ENCODE peak calls at places on chromosomes 3 and 15, in four cellular contexts. One of them, this sample, is unnamed.

GRCh38 chr3:45119824-45120614 is 26.2 kb downstream of the CDCP1 start:
- DNase-seq in GM06990: no peak
- DNase-seq in kidney epithelial cell: no peak
- DNase-seq in CD4-positive, CD25-positive, alpha-beta regulatory T cell: no peak
- DNase-seq in this sample: no peak

GRCh38 chr3:67947808-67948508 is 293.5 kb upstream of the SUCLG2 start:
- DNase-seq in GM06990: no peak
- DNase-seq in kidney epithelial cell: no peak
- DNase-seq in CD4-positive, CD25-positive, alpha-beta regulatory T cell: peak; percentile 90
- DNase-seq in this sample: peak; percentile 5

GRCh38 chr3:137263982-137264777 is 306.4 kb downstream of the IL20RB start:
- DNase-seq in GM06990: no peak
- DNase-seq in kidney epithelial cell: no peak
- DNase-seq in CD4-positive, CD25-positive, alpha-beta regulatory T cell: no peak
- DNase-seq in this sample: no peak

GRCh38 chr3:107523361-107524213 is 825 bp downstream of the BBX start:
- DNase-seq in GM06990: peak; percentile 73
- DNase-seq in kidney epithelial cell: no peak
- DNase-seq in CD4-positive, CD25-positive, alpha-beta regulatory T cell: peak; percentile 63
- DNase-seq in this sample: peak; percentile 61

GRCh38 chr3:142259359-142259758 is 34.0 kb upstream of the GK5 start:
- DNase-seq in GM06990: no peak
- DNase-seq in kidney epithelial cell: no peak
- DNase-seq in CD4-positive, CD25-positive, alpha-beta regulatory T cell: no peak
- DNase-seq in this sample: no peak

GRCh38 chr3:81910244-81910852 is 148.9 kb upstream of the GBE1 start:
- DNase-seq in GM06990: no peak
- DNase-seq in kidney epithelial cell: no peak
- DNase-seq in CD4-positive, CD25-positive, alpha-beta regulatory T cell: peak; percentile 34
- DNase-seq in this sample: peak; percentile 42

GRCh38 chr3:38121451-38121831 is 15.5 kb downstream of the ACAA1 start:
- DNase-seq in GM06990: no peak
- DNase-seq in kidney epithelial cell: no peak
- DNase-seq in CD4-positive, CD25-positive, alpha-beta regulatory T cell: no peak
- DNase-seq in this sample: no peak

GRCh38 chr15:71313806-71314205 is 198.5 kb downstream of the THSD4 start:
- DNase-seq in GM06990: no peak
- DNase-seq in kidney epithelial cell: no peak
- DNase-seq in CD4-positive, CD25-positive, alpha-beta regulatory T cell: no peak
- DNase-seq in this sample: no peak

GRCh38 chr3:139264375-139264774 is 79.4 kb upstream of the MRPS22 start:
- DNase-seq in GM06990: no peak
- DNase-seq in kidney epithelial cell: no peak
- DNase-seq in CD4-positive, CD25-positive, alpha-beta regulatory T cell: no peak
- DNase-seq in this sample: no peak

GRCh38 chr3:156762631-156763185 is 63.4 kb upstream of the LEKR1 start:
- DNase-seq in GM06990: no peak
- DNase-seq in kidney epithelial cell: no peak
- DNase-seq in CD4-positive, CD25-positive, alpha-beta regulatory T cell: no peak
- DNase-seq in this sample: no peak

GRCh38 chr3:118986734-118987133 is 47.9 kb downstream of the IGSF11 start:
- DNase-seq in GM06990: no peak
- DNase-seq in kidney epithelial cell: no peak
- DNase-seq in CD4-positive, CD25-positive, alpha-beta regulatory T cell: no peak
- DNase-seq in this sample: no peak

GRCh38 chr3:119555309-119555735 is 4.1 kb downstream of the CD80 start:
- DNase-seq in GM06990: no peak
- DNase-seq in kidney epithelial cell: no peak
- DNase-seq in CD4-positive, CD25-positive, alpha-beta regulatory T cell: no peak
- DNase-seq in this sample: peak; percentile 50

GRCh38 chr3:168191856-168192255 is 96.1 kb upstream of the GOLIM4 start:
- DNase-seq in GM06990: no peak
- DNase-seq in kidney epithelial cell: no peak
- DNase-seq in CD4-positive, CD25-positive, alpha-beta regulatory T cell: no peak
- DNase-seq in this sample: no peak

GRCh38 chr3:170038434-170039110 is 777 bp downstream of the GPR160 start:
- DNase-seq in GM06990: peak; percentile 64
- DNase-seq in kidney epithelial cell: no peak
- DNase-seq in CD4-positive, CD25-positive, alpha-beta regulatory T cell: peak; percentile 38
- DNase-seq in this sample: peak; percentile 59

GRCh38 chr3:159624616-159625015 is 364.0 kb upstream of the IL12A start:
- DNase-seq in GM06990: no peak
- DNase-seq in kidney epithelial cell: no peak
- DNase-seq in CD4-positive, CD25-positive, alpha-beta regulatory T cell: no peak
- DNase-seq in this sample: no peak

GRCh38 chr3:159616234-159616825 is 372.3 kb upstream of the IL12A start:
- DNase-seq in GM06990: no peak
- DNase-seq in kidney epithelial cell: no peak
- DNase-seq in CD4-positive, CD25-positive, alpha-beta regulatory T cell: no peak
- DNase-seq in this sample: no peak

GRCh38 chr3:159619341-159619885 is 369.2 kb upstream of the IL12A start:
- DNase-seq in GM06990: no peak
- DNase-seq in kidney epithelial cell: no peak
- DNase-seq in CD4-positive, CD25-positive, alpha-beta regulatory T cell: no peak
- DNase-seq in this sample: no peak

GRCh38 chr3:159620873-159621272 is 367.8 kb upstream of the IL12A start:
- DNase-seq in GM06990: no peak
- DNase-seq in kidney epithelial cell: peak; percentile 54
- DNase-seq in CD4-positive, CD25-positive, alpha-beta regulatory T cell: no peak
- DNase-seq in this sample: no peak

GRCh38 chr3:159620281-159620680 is 368.4 kb upstream of the IL12A start:
- DNase-seq in GM06990: no peak
- DNase-seq in kidney epithelial cell: no peak
- DNase-seq in CD4-positive, CD25-positive, alpha-beta regulatory T cell: no peak
- DNase-seq in this sample: no peak
- H3K4me3 ChIP-seq in GM06990: no peak overlapping the region
- H3K4me3 ChIP-seq in kidney epithelial cell: no peak overlapping the region
- H3K4me3 ChIP-seq in CD4-positive, CD25-positive, alpha-beta regulatory T cell: no peak overlapping the region
- H3K4me3 ChIP-seq in this sample: no peak overlapping the region

GRCh38 chr3:50341537-50341936 is 901 bp upstream of the RASSF1 start:
- DNase-seq in GM06990: no peak
- DNase-seq in kidney epithelial cell: no peak
- DNase-seq in CD4-positive, CD25-positive, alpha-beta regulatory T cell: no peak
- DNase-seq in this sample: no peak
- H3K4me3 ChIP-seq in GM06990: peak overlapping the region; percentile 93
- H3K4me3 ChIP-seq in kidney epithelial cell: no peak overlapping the region
- H3K4me3 ChIP-seq in CD4-positive, CD25-positive, alpha-beta regulatory T cell: no peak overlapping the region
- H3K4me3 ChIP-seq in this sample: peak overlapping the region; percentile 96

GRCh38 chr15:50055333-50056278 is 63.4 kb downstream of the ATP8B4 start:
- DNase-seq in GM06990: no peak
- DNase-seq in kidney epithelial cell: no peak
- DNase-seq in CD4-positive, CD25-positive, alpha-beta regulatory T cell: no peak
- DNase-seq in this sample: no peak
- H3K4me3 ChIP-seq in GM06990: no peak overlapping the region
- H3K4me3 ChIP-seq in kidney epithelial cell: no peak overlapping the region
- H3K4me3 ChIP-seq in CD4-positive, CD25-positive, alpha-beta regulatory T cell: no peak overlapping the region
- H3K4me3 ChIP-seq in this sample: no peak overlapping the region

DNA sequence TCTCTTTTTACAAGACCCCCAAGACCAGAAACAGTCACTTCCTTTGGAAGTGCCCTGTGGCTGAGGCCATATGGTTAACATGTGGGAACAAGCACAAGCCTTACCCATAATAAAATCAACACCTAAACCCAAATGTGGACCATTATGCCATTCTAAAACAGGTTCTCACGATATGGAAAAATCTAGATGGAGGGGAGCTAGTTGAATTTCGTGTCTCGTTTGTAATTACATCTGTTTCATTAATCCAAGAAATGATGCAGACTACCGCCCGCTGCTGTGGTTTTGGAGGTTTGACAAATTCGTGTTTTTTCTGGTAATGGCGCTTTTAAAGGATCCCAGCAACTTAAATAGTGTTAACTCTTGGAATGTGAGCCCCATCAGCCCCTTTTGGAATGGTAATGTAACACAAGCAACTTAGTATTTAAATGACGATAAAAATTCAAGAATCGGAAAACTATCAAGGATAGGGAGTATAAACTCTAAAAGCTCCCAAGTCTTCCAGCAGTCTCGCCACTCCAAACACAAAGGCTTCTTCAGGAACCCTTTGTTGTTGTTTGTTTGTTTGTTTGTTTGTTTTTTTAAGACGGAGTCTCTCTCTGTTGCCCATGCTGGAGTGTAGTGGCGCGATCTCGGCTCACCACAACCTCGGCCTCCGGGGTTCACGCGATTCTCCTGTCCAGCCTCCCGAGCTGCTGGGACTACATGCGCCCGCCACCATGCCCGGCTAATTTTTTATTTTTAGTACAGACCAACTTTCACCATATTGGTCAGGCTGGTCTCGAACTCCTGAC is 1.1 kb downstream of the CNBP start:
- DNase-seq in GM06990: no peak
- DNase-seq in kidney epithelial cell: no peak
- DNase-seq in CD4-positive, CD25-positive, alpha-beta regulatory T cell: peak; percentile 46
- DNase-seq in this sample: peak; percentile 54
- H3K4me3 ChIP-seq in GM06990: peak overlapping the region; percentile 100
- H3K4me3 ChIP-seq in kidney epithelial cell: peak overlapping the region; percentile 67
- H3K4me3 ChIP-seq in CD4-positive, CD25-positive, alpha-beta regulatory T cell: peak overlapping the region; percentile 97
- H3K4me3 ChIP-seq in this sample: peak overlapping the region; percentile 97

GRCh38 chr3:65019412-65020093 is 331.8 kb upstream of the ADAMTS9 start:
- DNase-seq in GM06990: no peak
- DNase-seq in kidney epithelial cell: peak; percentile 41
- DNase-seq in CD4-positive, CD25-positive, alpha-beta regulatory T cell: no peak
- DNase-seq in this sample: no peak

GRCh38 chr3:65024148-65024547 is 336.3 kb upstream of the ADAMTS9 start:
- DNase-seq in GM06990: no peak
- DNase-seq in kidney epithelial cell: no peak
- DNase-seq in CD4-positive, CD25-positive, alpha-beta regulatory T cell: no peak
- DNase-seq in this sample: no peak

GRCh38 chr3:65020233-65020632 is 332.4 kb upstream of the ADAMTS9 start:
- DNase-seq in GM06990: no peak
- DNase-seq in kidney epithelial cell: no peak
- DNase-seq in CD4-positive, CD25-positive, alpha-beta regulatory T cell: no peak
- DNase-seq in this sample: no peak

GRCh38 chr3:65018801-65019200 is 331.0 kb upstream of the ADAMTS9 start:
- DNase-seq in GM06990: no peak
- DNase-seq in kidney epithelial cell: no peak
- DNase-seq in CD4-positive, CD25-positive, alpha-beta regulatory T cell: no peak
- DNase-seq in this sample: no peak

DNA sequence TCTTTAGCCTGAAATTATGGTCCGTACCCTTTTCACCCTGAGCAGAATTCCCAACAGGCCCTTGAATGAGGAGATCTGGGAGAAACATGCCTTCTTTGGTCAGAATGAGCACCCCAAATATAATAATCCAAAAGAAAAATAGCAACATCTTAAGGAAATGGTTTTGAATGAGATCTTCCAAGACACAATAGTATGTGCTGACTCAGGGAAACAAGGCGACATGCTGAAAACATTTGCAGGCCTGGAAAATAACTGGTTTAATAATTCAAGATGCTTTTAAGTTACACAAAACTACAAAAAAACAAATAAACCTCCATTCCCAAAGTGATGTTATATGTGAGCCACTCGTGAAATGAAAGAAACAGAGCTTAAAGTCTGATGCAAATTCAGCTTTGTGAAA is 333.0 kb upstream of the ADAMTS9 start:
- DNase-seq in GM06990: no peak
- DNase-seq in kidney epithelial cell: no peak
- DNase-seq in CD4-positive, CD25-positive, alpha-beta regulatory T cell: no peak
- DNase-seq in this sample: no peak
- H3K4me3 ChIP-seq in GM06990: no peak overlapping the region
- H3K4me3 ChIP-seq in kidney epithelial cell: no peak overlapping the region
- H3K4me3 ChIP-seq in CD4-positive, CD25-positive, alpha-beta regulatory T cell: no peak overlapping the region
- H3K4me3 ChIP-seq in this sample: no peak overlapping the region

GRCh38 chr15:63815796-63816533 is 17.8 kb downstream of the HERC1 start:
- DNase-seq in GM06990: no peak
- DNase-seq in kidney epithelial cell: no peak
- DNase-seq in CD4-positive, CD25-positive, alpha-beta regulatory T cell: no peak
- DNase-seq in this sample: no peak

GRCh38 chr15:63818628-63819027 is 15.1 kb downstream of the HERC1 start:
- DNase-seq in GM06990: no peak
- DNase-seq in kidney epithelial cell: no peak
- DNase-seq in CD4-positive, CD25-positive, alpha-beta regulatory T cell: no peak
- DNase-seq in this sample: no peak

GRCh38 chr15:63818191-63818590 is 15.6 kb downstream of the HERC1 start:
- DNase-seq in GM06990: no peak
- DNase-seq in kidney epithelial cell: no peak
- DNase-seq in CD4-positive, CD25-positive, alpha-beta regulatory T cell: no peak
- DNase-seq in this sample: no peak

GRCh38 chr15:63811942-63812341 is 21.8 kb downstream of the HERC1 start:
- DNase-seq in GM06990: no peak
- DNase-seq in kidney epithelial cell: no peak
- DNase-seq in CD4-positive, CD25-positive, alpha-beta regulatory T cell: no peak
- DNase-seq in this sample: no peak

DNA sequence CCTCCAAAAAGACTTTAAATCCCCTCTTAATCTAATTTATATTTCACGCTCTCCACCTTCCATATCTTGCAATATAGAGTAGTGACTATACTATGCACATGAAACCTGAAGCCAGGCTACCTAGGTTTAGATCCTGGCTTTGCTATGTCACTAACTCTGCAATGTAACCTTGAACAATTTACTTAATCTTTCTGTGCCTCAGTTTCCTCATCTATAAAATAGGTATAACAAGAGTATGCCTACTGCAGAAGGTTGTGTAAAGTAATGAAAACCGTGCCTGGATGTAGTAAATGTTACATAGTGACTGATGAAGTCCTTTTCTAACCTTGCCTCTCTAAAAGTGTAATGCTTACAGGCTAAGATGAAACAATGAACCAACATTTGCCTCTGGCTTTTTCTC is 18.5 kb downstream of the HERC1 start:
- DNase-seq in GM06990: no peak
- DNase-seq in kidney epithelial cell: no peak
- DNase-seq in CD4-positive, CD25-positive, alpha-beta regulatory T cell: no peak
- DNase-seq in this sample: no peak
- H3K4me3 ChIP-seq in GM06990: no peak overlapping the region
- H3K4me3 ChIP-seq in kidney epithelial cell: no peak overlapping the region
- H3K4me3 ChIP-seq in CD4-positive, CD25-positive, alpha-beta regulatory T cell: no peak overlapping the region
- H3K4me3 ChIP-seq in this sample: no peak overlapping the region

GRCh38 chr15:89119489-89120478 is 31.5 kb downstream of the ABHD2 start:
- DNase-seq in GM06990: no peak
- DNase-seq in kidney epithelial cell: no peak
- DNase-seq in CD4-positive, CD25-positive, alpha-beta regulatory T cell: peak; percentile 14
- DNase-seq in this sample: no peak
- H3K4me3 ChIP-seq in GM06990: no peak overlapping the region
- H3K4me3 ChIP-seq in kidney epithelial cell: no peak overlapping the region
- H3K4me3 ChIP-seq in CD4-positive, CD25-positive, alpha-beta regulatory T cell: no peak overlapping the region
- H3K4me3 ChIP-seq in this sample: no peak overlapping the region

GRCh38 chr3:186432944-186433732 is 71.1 kb upstream of the DGKG start:
- DNase-seq in GM06990: no peak
- DNase-seq in kidney epithelial cell: no peak
- DNase-seq in CD4-positive, CD25-positive, alpha-beta regulatory T cell: no peak
- DNase-seq in this sample: no peak

GRCh38 chr3:186427627-186428026 is 65.6 kb upstream of the DGKG start:
- DNase-seq in GM06990: peak; percentile 4
- DNase-seq in kidney epithelial cell: no peak
- DNase-seq in CD4-positive, CD25-positive, alpha-beta regulatory T cell: no peak
- DNase-seq in this sample: no peak

GRCh38 chr3:186432189-186432588 is 70.2 kb upstream of the DGKG start:
- DNase-seq in GM06990: no peak
- DNase-seq in kidney epithelial cell: peak; percentile 56
- DNase-seq in CD4-positive, CD25-positive, alpha-beta regulatory T cell: no peak
- DNase-seq in this sample: peak; percentile 8
- H3K4me3 ChIP-seq in GM06990: no peak overlapping the region
- H3K4me3 ChIP-seq in kidney epithelial cell: no peak overlapping the region
- H3K4me3 ChIP-seq in CD4-positive, CD25-positive, alpha-beta regulatory T cell: no peak overlapping the region
- H3K4me3 ChIP-seq in this sample: no peak overlapping the region

GRCh38 chr15:88908697-88909621 is 4.2 kb downstream of the MFGE8 start:
- DNase-seq in GM06990: no peak
- DNase-seq in kidney epithelial cell: no peak
- DNase-seq in CD4-positive, CD25-positive, alpha-beta regulatory T cell: no peak
- DNase-seq in this sample: no peak
- H3K4me3 ChIP-seq in GM06990: no peak overlapping the region
- H3K4me3 ChIP-seq in kidney epithelial cell: no peak overlapping the region
- H3K4me3 ChIP-seq in CD4-positive, CD25-positive, alpha-beta regulatory T cell: no peak overlapping the region
- H3K4me3 ChIP-seq in this sample: no peak overlapping the region